ENCODE peak calls at places on chromosome 1, in seven cellular contexts. U is NCI-H1105, R is lower lobe of right lung, L is SK-N-SH, H is NCI-H226, M is amygdala, J is SHP77. B is an unnamed sample.

GRCh38 chr1:54227091-54227602 is 27.2 kb downstream of the MRPL37 start:
- DNase-seq in H (peak), R (no peak), L (peak), M (no peak), U (no peak), J (no peak), B (peak)

GRCh38 chr1:63843884-63844283 is 70.1 kb downstream of the ROR1 start:
- DNase-seq in U (no peak), J (no peak), M (no peak), R (no peak), H (no peak), L (no peak), B (no peak)

GRCh38 chr1:245549981-245550701 is 395.4 kb downstream of the KIF26B start:
- DNase-seq in U (no peak), J (no peak), L (no peak), M (no peak), R (no peak), H (no peak), B (no peak)

GRCh38 chr1:31981976-31982375 is 31.7 kb upstream of the KHDRBS1 start:
- DNase-seq in M (no peak), J (no peak), U (no peak), L (no peak), R (no peak), H (no peak), B (no peak)

GRCh38 chr1:54400321-54400720 is 5.9 kb downstream of the SSBP3 start:
- DNase-seq in M (no peak), R (no peak), J (no peak), U (no peak), L (no peak), H (no peak), B (no peak)

GRCh38 chr1:187264995-187265602 is 436.4 kb downstream of the PLA2G4A start:
- DNase-seq in R (no peak), L (peak), M (no peak), U (peak), H (peak), J (peak), B (peak)

GRCh38 chr1:37931148-37931492 is 15.7 kb downstream of the INPP5B start:
- DNase-seq in M (no peak), J (no peak), L (no peak), R (peak), H (no peak), U (no peak), B (no peak)

GRCh38 chr1:237470712-237471310 is 419.9 kb downstream of the ZP4 start:
- DNase-seq in J (peak), L (no peak), U (peak), H (peak), R (no peak), M (no peak), B (no peak)

GRCh38 chr1:160400646-160401486 is 502 bp downstream of the VANGL2 start:
- DNase-seq in M (no peak), J (no peak), R (no peak), L (peak), U (peak), H (no peak), B (peak)

GRCh38 chr1:97999320-97999719 is 78.5 kb upstream of the DPYD start:
- DNase-seq in J (no peak), R (no peak), M (no peak), L (no peak), H (peak), U (no peak), B (no peak)

GRCh38 chr1:211684331-211684730 is 8.9 kb upstream of the NEK2 start:
- DNase-seq in M (no peak), U (no peak), L (no peak), R (no peak), H (no peak), J (no peak), B (no peak)

GRCh38 chr1:175443332-175443731 is 250.8 kb upstream of the KIAA0040 start:
- DNase-seq in R (no peak), M (no peak), U (no peak), J (no peak), L (no peak), H (no peak), B (no peak)

GRCh38 chr1:6906783-6907182 is 121.5 kb downstream of the CAMTA1 start:
- DNase-seq in U (no peak), H (no peak), J (no peak), M (no peak), R (no peak), L (no peak), B (no peak)

GRCh38 chr1:234607091-234608025 is 2.6 kb downstream of the IRF2BP2 start:
- DNase-seq in U (no peak), M (no peak), J (peak), H (no peak), L (no peak), R (peak), B (peak)

GRCh38 chr1:222736972-222737371 is at the start of gene FAM177B:
- DNase-seq in U (no peak), J (no peak), M (no peak), R (no peak), L (no peak), H (no peak), B (no peak)

GRCh38 chr1:85134583-85135455 is 66.0 kb downstream of the SYDE2 start:
- DNase-seq in R (peak), L (no peak), M (no peak), H (peak), J (peak), U (no peak), B (peak)

GRCh38 chr1:161427733-161428516 is 60.2 kb upstream of the CFAP126 start:
- DNase-seq in R (no peak), J (no peak), U (no peak), L (peak), M (no peak), H (no peak), B (no peak)

GRCh38 chr1:21868941-21869454 is 56.9 kb downstream of the LDLRAD2 start:
- DNase-seq in M (no peak), U (no peak), J (peak), H (no peak), R (no peak), L (no peak), B (no peak)

B was measured in adrenal gland.